ENCODE peak calls at places on chromosomes 2 and 18, in four cellular contexts. N is HCT116, C is ovary, T is fibroblast of mammary gland. H is an unnamed sample.

GRCh38 chr2:96452054-96452453 is 53.1 kb downstream of the NEURL3 start:
- DNase-seq in C (no peak), T (no peak), N (no peak), H (no peak)

GRCh38 chr2:7766978-7767565 is 849.9 kb downstream of the RNF144A start:
- DNase-seq in N (no peak), C (no peak), T (no peak), H (no peak)

GRCh38 chr2:65071499-65072180 is 15.4 kb downstream of the CEP68 start:
- DNase-seq in N (no peak), C (peak; percentile 44), T (no peak), H (no peak)

GRCh38 chr18:11980148-11980554 is 1.2 kb upstream of the IMPA2 start:
- DNase-seq in C (peak; percentile 56), N (no peak), T (peak; percentile 57), H (no peak)

GRCh38 chr18:79964330-79965118 is at the start of gene HSBP1L1:
- DNase-seq in N (peak; percentile 48), C (peak; percentile 63), T (peak; percentile 28), H (no peak)

GRCh38 chr2:30931841-30932407 is 124.7 kb upstream of the CAPN13 start:
- DNase-seq in T (no peak), C (no peak), N (no peak), H (no peak)

GRCh38 chr18:57427429-57428181 is 7.6 kb upstream of the ONECUT2 start:
- DNase-seq in C (no peak), T (no peak), N (no peak), H (no peak)

GRCh38 chr2:192413812-192414424 is 219.2 kb upstream of the TMEFF2 start:
- DNase-seq in C (no peak), N (no peak), T (no peak), H (no peak)

GRCh38 chr2:234450431-234451095 is 46.3 kb downstream of the ARL4C start:
- DNase-seq in C (no peak), N (no peak), T (no peak), H (no peak)

GRCh38 chr18:12262748-12263147 is 8.6 kb downstream of the CIDEA start:
- DNase-seq in N (no peak), C (no peak), T (no peak), H (no peak)

GRCh38 chr18:11149441-11150270 is at the start of gene PIEZO2:
- DNase-seq in N (no peak), C (peak; percentile 29), T (peak; percentile 12), H (no peak)

GRCh38 chr2:83665894-83666293 is 793.2 kb downstream of the SUCLG1 start:
- DNase-seq in N (no peak), C (no peak), T (peak; percentile 22), H (peak; percentile 28)

GRCh38 chr2:174350018-174350417 is 15.3 kb downstream of the SP9 start:
- DNase-seq in C (no peak), N (no peak), T (no peak), H (no peak)

GRCh38 chr2:42974303-42974696 is 181.9 kb upstream of the HAAO start:
- DNase-seq in T (no peak), C (peak; percentile 22), N (no peak), H (no peak)

GRCh38 chr2:160337728-160338127 is 137.7 kb upstream of the ITGB6 start:
- DNase-seq in C (no peak), T (no peak), N (no peak), H (no peak)

GRCh38 chr2:74105413-74105812 is 42.3 kb downstream of the BOLA3 start:
- DNase-seq in N (no peak), T (no peak), C (no peak), H (no peak)

GRCh38 chr2:119286661-119287060 is 63.0 kb downstream of the STEAP3 start:
- DNase-seq in N (no peak), T (no peak), C (no peak), H (no peak)

GRCh38 chr18:77749189-77749588 is 499.5 kb downstream of the GALR1 start:
- DNase-seq in N (no peak), C (no peak), T (peak; percentile 2), H (no peak)

GRCh38 chr2:221747289-221747972 is 175.3 kb upstream of the EPHA4 start:
- DNase-seq in T (no peak), C (no peak), N (no peak), H (no peak)

GRCh38 chr18:30280861-30281470 is 761.6 kb downstream of the DSC3 start:
- DNase-seq in T (peak; percentile 60), C (no peak), N (peak; percentile 34), H (no peak)

GRCh38 chr2:149716687-149717086 is 129.1 kb upstream of the MMADHC start:
- DNase-seq in T (no peak), N (no peak), C (no peak), H (no peak)

GRCh38 chr2:149715894-149716293 is 128.3 kb upstream of the MMADHC start:
- DNase-seq in T (no peak), C (no peak), N (no peak), H (no peak)

GRCh38 chr2:149720615-149721014 is 133.0 kb upstream of the MMADHC start:
- DNase-seq in N (no peak), C (no peak), T (no peak), H (no peak)

GRCh38 chr2:149719695-149720094 is 132.1 kb upstream of the MMADHC start:
- DNase-seq in N (no peak), C (no peak), T (no peak), H (no peak)

GRCh38 chr2:149715005-149715592 is 127.5 kb upstream of the MMADHC start:
- DNase-seq in C (no peak), N (peak; percentile 35), T (peak; percentile 67), H (no peak)
- TF ChIP-seq CTCF in C (no peak), N (peak; percentile 36), T (peak; percentile 86), H (peak; percentile 77)

GRCh38 chr2:9639000-9639602 is 8.3 kb upstream of the YWHAQ start:
- DNase-seq in C (peak; percentile 40), N (no peak), T (no peak), H (no peak)
- H3K4me3 ChIP-seq in C (no peak overlapping the region), N (no peak overlapping the region), T (no peak overlapping the region), H (no peak overlapping the region)

GRCh38 chr2:127807678-127808353 is 3.2 kb downstream of the WDR33 start:
- DNase-seq in C (no peak), T (peak; percentile 39), N (no peak), H (no peak)

GRCh38 chr2:127811922-127812321 is 951 bp upstream of the WDR33 start:
- DNase-seq in T (no peak), N (no peak), C (no peak), H (no peak)

GRCh38 chr2:127811397-127811860 is 458 bp upstream of the WDR33 start:
- DNase-seq in T (peak; percentile 7), N (no peak), C (peak; percentile 32), H (no peak)

GRCh38 chr2:127810156-127810636 is 775 bp downstream of the WDR33 start:
- DNase-seq in T (peak; percentile 29), N (no peak), C (no peak), H (no peak)

DNA sequence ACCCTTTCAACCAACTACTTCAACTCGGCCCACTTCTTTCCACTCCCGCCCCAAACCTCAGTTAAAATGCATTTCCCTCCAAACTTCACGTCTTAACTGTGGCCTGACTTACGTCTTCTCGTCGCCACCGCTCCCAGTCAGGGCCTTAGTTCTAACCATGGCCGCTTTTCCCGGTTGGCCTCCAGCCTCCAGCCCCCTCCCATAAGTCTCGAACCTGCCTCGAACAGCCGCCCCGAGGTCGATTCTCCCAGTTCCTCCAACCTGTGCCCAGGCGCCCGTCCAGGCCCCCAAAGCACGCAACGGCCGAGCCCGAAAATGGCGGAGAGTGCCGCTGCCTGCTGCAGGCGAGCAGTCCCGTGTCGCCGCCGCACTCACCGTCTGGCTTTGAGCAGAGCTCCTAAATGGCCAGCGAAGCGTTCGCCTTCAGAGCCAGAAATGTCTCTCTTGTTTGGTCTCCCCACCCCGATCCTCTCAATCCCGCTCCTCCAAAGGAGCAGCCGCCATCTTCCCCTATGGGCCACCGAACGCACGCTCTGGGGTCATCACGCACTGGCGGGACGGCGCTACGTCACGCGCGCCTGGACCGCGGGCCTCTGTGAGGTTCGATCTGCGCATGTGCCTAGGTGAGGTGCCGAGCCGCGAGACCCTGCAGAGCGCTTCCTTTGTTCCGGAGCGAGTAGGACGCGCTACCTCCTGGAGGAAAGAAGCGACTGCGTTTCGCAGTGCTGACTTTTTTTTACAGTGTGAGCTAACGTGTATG is at the start of gene WDR33:
- DNase-seq in C (peak; percentile 88), N (peak; percentile 80), T (peak; percentile 79), H (peak; percentile 4)
- TF ChIP-seq CTCF in C (peak; percentile 35), N (no peak), T (no peak), H (no peak)

GRCh38 chr2:137950238-137950637 is 14.0 kb upstream of the HNMT start:
- DNase-seq in T (no peak), C (no peak), N (no peak), H (no peak)

GRCh38 chr2:137957033-137957432 is 7.2 kb upstream of the HNMT start:
- DNase-seq in C (no peak), N (no peak), T (peak; percentile 92), H (peak; percentile 85)

GRCh38 chr2:137951606-137952005 is 12.7 kb upstream of the HNMT start:
- DNase-seq in C (no peak), T (peak; percentile 48), N (no peak), H (no peak)

GRCh38 chr2:137948894-137949293 is 15.4 kb upstream of the HNMT start:
- DNase-seq in T (no peak), C (no peak), N (no peak), H (no peak)

GRCh38 chr2:137952586-137953129 is 11.6 kb upstream of the HNMT start:
- DNase-seq in T (peak; percentile 45), N (no peak), C (peak; percentile 24), H (no peak)
- H3K4me3 ChIP-seq in T (no peak overlapping the region), N (no peak overlapping the region), C (peak overlapping the region; percentile 9), H (no peak overlapping the region)

GRCh38 chr2:180520206-180520605 is 460.2 kb upstream of the UBE2E3 start:
- DNase-seq in N (peak; percentile 33), T (peak; percentile 29), C (no peak), H (no peak)
- TF ChIP-seq CTCF in N (peak; percentile 18), T (peak; percentile 17), C (no peak), H (no peak)

H was measured in AG04449.